ENCODE peak calls at places on chromosomes 7 and 10, in nine cellular contexts. P is tibial nerve, L is fibroblast of lung, R is NT2/D1, C is skeletal muscle cell, H is astrocyte of the spinal cord, Y is neural progenitor cell, V is SJSA1, J is GM23248. B is an unnamed sample.

GRCh38 chr7:129914536-129915272 is 38.1 kb downstream of the UBE2H start:
- DNase-seq in V (no peak), R (no peak), Y (no peak), L (no peak), C (no peak), H (no peak), J (no peak), P (no peak), B (no peak)

GRCh38 chr10:59970396-59971368 is 64.3 kb upstream of the CCDC6 start:
- DNase-seq in C (no peak), J (no peak), R (no peak), Y (no peak), L (no peak), H (no peak), P (no peak), V (no peak), B (no peak)

GRCh38 chr10:91409869-91410637 is at the start of gene HECTD2:
- DNase-seq in C (no peak), V (peak; percentile 79), R (no peak), P (peak; percentile 60), L (peak; percentile 71), H (peak; percentile 74), Y (peak; percentile 91), J (peak; percentile 94), B (no peak)

GRCh38 chr10:100998183-100998990 is 1.2 kb upstream of the LZTS2 start:
- DNase-seq in C (peak; percentile 63), Y (peak; percentile 87), J (peak; percentile 83), L (peak; percentile 87), P (peak; percentile 79), H (peak; percentile 90), V (peak; percentile 90), R (no peak), B (no peak)

GRCh38 chr7:90595801-90596683 is at the start of gene CDK14:
- DNase-seq in V (peak; percentile 81), Y (peak; percentile 92), J (peak; percentile 91), C (no peak), L (peak; percentile 67), H (peak; percentile 70), R (no peak), P (peak; percentile 70), B (no peak)

GRCh38 chr7:95511716-95512260 is 26.0 kb downstream of the ASB4 start:
- DNase-seq in R (peak; percentile 79), P (peak; percentile 95), V (peak; percentile 59), C (no peak), J (peak; percentile 79), L (peak; percentile 81), H (peak; percentile 69), Y (peak; percentile 79), B (peak; percentile 44)

GRCh38 chr10:79105164-79105739 is 36.5 kb downstream of the ZMIZ1 start:
- DNase-seq in J (no peak), L (no peak), Y (peak; percentile 24), C (no peak), R (no peak), H (no peak), V (no peak), P (no peak), B (no peak)

GRCh38 chr10:125448596-125448995 is 234.4 kb downstream of the TEX36 start:
- DNase-seq in J (peak; percentile 39), C (no peak), V (no peak), H (no peak), P (no peak), L (peak; percentile 5), R (peak; percentile 30), Y (peak; percentile 70), B (no peak)

GRCh38 chr10:101301111-101301731 is 52.7 kb upstream of the BTRC start:
- DNase-seq in R (no peak), V (peak; percentile 57), L (peak; percentile 34), C (no peak), Y (peak; percentile 66), J (peak; percentile 44), H (no peak), P (no peak), B (no peak)

GRCh38 chr7:25860206-25860881 is 291.7 kb upstream of the NFE2L3 start:
- DNase-seq in J (no peak), L (peak; percentile 51), P (no peak), Y (peak; percentile 67), C (no peak), R (no peak), H (peak; percentile 19), V (no peak), B (no peak)

GRCh38 chr10:104450954-104451353 is 97.3 kb downstream of the CFAP58 start:
- DNase-seq in R (no peak), C (no peak), H (no peak), Y (no peak), P (no peak), V (no peak), J (peak; percentile 22), L (no peak), B (no peak)

GRCh38 chr10:71845410-71846406 is 5.3 kb downstream of the PSAP start:
- DNase-seq in V (no peak), J (peak; percentile 39), P (no peak), H (no peak), Y (no peak), R (no peak), C (no peak), L (no peak), B (no peak)
- H3K4me3 ChIP-seq in V (no peak overlapping the region), J (no peak overlapping the region), P (no peak overlapping the region), H (no peak overlapping the region), Y (no peak overlapping the region), R (no peak overlapping the region), C (no peak overlapping the region), L (no peak overlapping the region), B (no peak overlapping the region)

GRCh38 chr7:27198871-27199801 is 755 bp downstream of the HOXA13 start:
- DNase-seq in C (no peak), J (peak; percentile 70), V (peak; percentile 47), H (no peak), P (no peak), R (no peak), Y (peak; percentile 67), L (no peak), B (no peak)
- H3K4me3 ChIP-seq in C (peak overlapping the region; percentile 22), J (peak overlapping the region; percentile 70), V (peak overlapping the region; percentile 85), H (no peak overlapping the region), P (peak overlapping the region; percentile 50), R (peak overlapping the region; percentile 39), Y (peak overlapping the region; percentile 16), L (no peak overlapping the region), B (peak overlapping the region; percentile 83)

GRCh38 chr10:1044964-1045363 is 4.0 kb downstream of the IDI1 start:
- DNase-seq in R (no peak), P (no peak), L (no peak), V (no peak), C (no peak), Y (no peak), J (no peak), H (no peak), B (no peak)

GRCh38 chr10:1045415-1045814 is 3.5 kb downstream of the IDI1 start:
- DNase-seq in H (no peak), R (no peak), V (no peak), P (no peak), Y (no peak), J (no peak), L (no peak), C (no peak), B (no peak)

GRCh38 chr10:1043532-1043995 is 5.4 kb downstream of the IDI1 start:
- DNase-seq in J (no peak), C (no peak), H (no peak), P (no peak), L (no peak), Y (no peak), R (no peak), V (no peak), B (no peak)

GRCh38 chr10:1041514-1041913 is 7.4 kb downstream of the IDI1 start:
- DNase-seq in R (no peak), L (no peak), J (no peak), H (no peak), V (no peak), P (no peak), C (no peak), Y (no peak), B (no peak)

GRCh38 chr10:1044146-1044545 is 4.8 kb downstream of the IDI1 start:
- DNase-seq in J (no peak), H (no peak), C (no peak), P (no peak), R (no peak), Y (no peak), L (no peak), V (no peak), B (no peak)
- H3K4me3 ChIP-seq in J (no peak overlapping the region), H (no peak overlapping the region), C (no peak overlapping the region), P (no peak overlapping the region), R (no peak overlapping the region), Y (no peak overlapping the region), L (no peak overlapping the region), V (no peak overlapping the region), B (no peak overlapping the region)

GRCh38 chr7:2621061-2621828 is 10.5 kb upstream of the TTYH3 start:
- DNase-seq in C (no peak), R (no peak), H (peak; percentile 65), P (no peak), V (no peak), L (peak; percentile 70), Y (peak; percentile 72), J (peak; percentile 71), B (no peak)

GRCh38 chr7:2616387-2616966 is 15.3 kb upstream of the TTYH3 start:
- DNase-seq in C (no peak), J (no peak), R (no peak), Y (no peak), H (no peak), V (no peak), L (no peak), P (no peak), B (no peak)

GRCh38 chr7:2617710-2617975 is 14.1 kb upstream of the TTYH3 start:
- DNase-seq in C (no peak), L (peak; percentile 36), H (no peak), P (no peak), V (no peak), Y (no peak), R (no peak), J (no peak), B (no peak)

GRCh38 chr7:2616973-2617709 is 14.6 kb upstream of the TTYH3 start:
- DNase-seq in C (no peak), Y (peak; percentile 63), P (no peak), L (no peak), J (no peak), V (no peak), R (no peak), H (no peak), B (no peak)

GRCh38 chr7:2619120-2619519 is 12.7 kb upstream of the TTYH3 start:
- DNase-seq in Y (no peak), P (no peak), C (no peak), J (peak; percentile 78), L (peak; percentile 69), R (no peak), V (no peak), H (peak; percentile 81), B (no peak)
- H3K4me3 ChIP-seq in Y (no peak overlapping the region), P (no peak overlapping the region), C (peak overlapping the region; percentile 12), J (peak overlapping the region; percentile 64), L (no peak overlapping the region), R (no peak overlapping the region), V (no peak overlapping the region), H (no peak overlapping the region), B (no peak overlapping the region)